ENCODE peak calls at places on chromosomes 4 and X, in seven cellular contexts. G, O, N, Y, C, V and Z are unnamed samples.

GRCh38 chr4:105637409-105638258 is 70.9 kb downstream of the INTS12 start:
- DNase-seq in G (peak), O (no peak), N (peak), Y (no peak), C (no peak), V (peak), Z (no peak)

GRCh38 chr4:108398326-108398725 is 222.1 kb upstream of the RPL34 start:
- DNase-seq in G (no peak), O (no peak), N (no peak), Y (no peak), C (no peak), V (no peak), Z (no peak)

GRCh38 chrX:27751976-27752375 is 55.8 kb upstream of the MAGEB10 start:
- DNase-seq in G (no peak), O (no peak), N (peak), Y (no peak), C (no peak), V (no peak), Z (no peak)

GRCh38 chr4:168634276-168634802 is 137.5 kb downstream of the PALLD start:
- DNase-seq in G (no peak), O (peak), N (peak), Y (no peak), C (no peak), V (no peak), Z (no peak)

GRCh38 chr4:137495578-137495977 is 36.7 kb downstream of the PCDH18 start:
- DNase-seq in G (no peak), O (no peak), N (no peak), Y (no peak), C (no peak), V (no peak), Z (no peak)

GRCh38 chrX:15299945-15300851 is 15.2 kb downstream of the ASB11 start:
- DNase-seq in G (no peak), O (no peak), N (peak), Y (no peak), C (peak), V (no peak), Z (no peak)

GRCh38 chr4:118281611-118282442 is 71.0 kb downstream of the PRSS12 start:
- DNase-seq in G (no peak), O (no peak), N (peak), Y (no peak), C (no peak), V (no peak), Z (no peak)

GRCh38 chr4:44583393-44583792 is 68.0 kb downstream of the YIPF7 start:
- DNase-seq in G (no peak), O (no peak), N (peak), Y (no peak), C (no peak), V (no peak), Z (no peak)

GRCh38 chr4:7127591-7127990 is 59.7 kb upstream of the GRPEL1 start:
- DNase-seq in G (no peak), O (no peak), N (no peak), Y (no peak), C (no peak), V (no peak), Z (no peak)

GRCh38 chr4:150096625-150097024 is 18.4 kb downstream of the DCLK2 start:
- DNase-seq in G (peak), O (no peak), N (no peak), Y (no peak), C (no peak), V (no peak), Z (no peak)

GRCh38 chrX:9906919-9907318 is 60.2 kb upstream of the CLDN34 start:
- DNase-seq in G (no peak), O (no peak), N (no peak), Y (no peak), C (no peak), V (no peak), Z (no peak)

GRCh38 chr4:4687100-4687499 is 145.3 kb upstream of the STX18 start:
- DNase-seq in G (no peak), O (no peak), N (no peak), Y (no peak), C (no peak), V (no peak), Z (no peak)

GRCh38 chrX:153551135-153551534 is 33.7 kb downstream of the ATP2B3 start:
- DNase-seq in G (no peak), O (peak), N (peak), Y (no peak), C (no peak), V (no peak), Z (no peak)

GRCh38 chr4:114921790-114922581 is 191.4 kb downstream of the NDST4 start:
- DNase-seq in G (no peak), O (no peak), N (no peak), Y (no peak), C (no peak), V (no peak), Z (no peak)

GRCh38 chr4:81635747-81636146 is 164.0 kb upstream of the RASGEF1B start:
- DNase-seq in G (no peak), O (no peak), N (no peak), Y (no peak), C (no peak), V (peak), Z (no peak)

GRCh38 chrX:331145-331771 is 12.7 kb upstream of the GTPBP6 start:
- DNase-seq in G (peak), O (no peak), N (peak), Y (no peak), C (no peak), V (no peak), Z (no peak)

GRCh38 chr4:27218013-27218412 is 357.4 kb downstream of the STIM2 start:
- DNase-seq in G (no peak), O (no peak), N (no peak), Y (no peak), C (no peak), V (no peak), Z (no peak)

GRCh38 chrX:19593684-19594083 is 78.4 kb upstream of the MAP3K15 start:
- DNase-seq in G (no peak), O (no peak), N (peak), Y (no peak), C (no peak), V (peak), Z (no peak)

GRCh38 chrX:119468930-119469635 is 839 bp downstream of the SLC25A5 start:
- DNase-seq in G (peak), O (no peak), N (peak), Y (peak), C (peak), V (peak), Z (peak)

GRCh38 chrX:139079789-139080188 is 368.3 kb upstream of the FGF13 start:
- DNase-seq in G (no peak), O (no peak), N (no peak), Y (no peak), C (no peak), V (no peak), Z (no peak)

GRCh38 chr4:61493470-61493869 is 293.3 kb downstream of the ADGRL3 start:
- DNase-seq in G (no peak), O (no peak), N (no peak), Y (no peak), C (no peak), V (no peak), Z (no peak)

GRCh38 chr4:100591156-100591876 is 73.5 kb upstream of the EMCN start:
- DNase-seq in G (no peak), O (no peak), N (peak), Y (no peak), C (no peak), V (peak), Z (no peak)

GRCh38 chrX:13043138-13043537 is 1.3 kb downstream of the FAM9C start:
- DNase-seq in G (no peak), O (no peak), N (no peak), Y (no peak), C (no peak), V (no peak), Z (no peak)

GRCh38 chrX:138287200-138287865 is 424.2 kb downstream of the FGF13 start:
- DNase-seq in G (no peak), O (no peak), N (no peak), Y (no peak), C (no peak), V (no peak), Z (no peak)

GRCh38 chr4:127698789-127699200 is 31.4 kb upstream of the SLC25A31 start:
- DNase-seq in G (no peak), O (peak), N (peak), Y (no peak), C (no peak), V (no peak), Z (no peak)

GRCh38 chrX:119954374-119954773 is 10.8 kb upstream of the NKAP start:
- DNase-seq in G (no peak), O (no peak), N (no peak), Y (no peak), C (no peak), V (no peak), Z (no peak)

GRCh38 chrX:118726887-118727685 is at the start of gene IL13RA1:
- DNase-seq in G (no peak), O (no peak), N (peak), Y (no peak), C (peak), V (peak), Z (peak)

DNA sequence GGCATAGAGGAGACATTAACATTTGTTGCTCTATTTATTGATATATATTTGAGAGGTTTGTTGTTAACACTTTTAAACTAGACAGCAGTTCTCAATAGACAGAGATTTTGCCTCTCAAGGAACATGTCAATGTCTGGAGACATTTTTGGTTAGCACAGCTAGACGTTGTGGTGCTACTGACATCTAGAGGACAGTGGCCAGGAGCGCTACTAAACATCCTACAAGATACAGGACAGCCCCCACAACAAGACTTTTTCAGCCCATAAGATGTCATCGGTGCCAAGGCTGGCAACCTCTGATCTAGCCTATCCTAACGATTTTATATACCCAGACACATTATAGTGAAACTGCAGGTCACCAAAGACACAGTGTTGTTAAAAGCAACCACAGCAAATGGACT is 18.4 kb upstream of the CTSO start:
- DNase-seq in G (no peak), O (no peak), N (peak), Y (no peak), C (no peak), V (no peak), Z (no peak)
- TF ChIP-seq CTCF in G (peak), O (peak), N (peak), Y (no peak), C (peak), V (peak), Z (peak)

GRCh38 chrX:49177338-49177833 is 5.7 kb downstream of the PLP2 start:
- DNase-seq in G (no peak), O (no peak), N (no peak), Y (no peak), C (no peak), V (no peak), Z (no peak)
- TF ChIP-seq CTCF in G (no peak), O (peak), N (peak), Y (no peak), C (no peak), V (no peak), Z (no peak)

DNA sequence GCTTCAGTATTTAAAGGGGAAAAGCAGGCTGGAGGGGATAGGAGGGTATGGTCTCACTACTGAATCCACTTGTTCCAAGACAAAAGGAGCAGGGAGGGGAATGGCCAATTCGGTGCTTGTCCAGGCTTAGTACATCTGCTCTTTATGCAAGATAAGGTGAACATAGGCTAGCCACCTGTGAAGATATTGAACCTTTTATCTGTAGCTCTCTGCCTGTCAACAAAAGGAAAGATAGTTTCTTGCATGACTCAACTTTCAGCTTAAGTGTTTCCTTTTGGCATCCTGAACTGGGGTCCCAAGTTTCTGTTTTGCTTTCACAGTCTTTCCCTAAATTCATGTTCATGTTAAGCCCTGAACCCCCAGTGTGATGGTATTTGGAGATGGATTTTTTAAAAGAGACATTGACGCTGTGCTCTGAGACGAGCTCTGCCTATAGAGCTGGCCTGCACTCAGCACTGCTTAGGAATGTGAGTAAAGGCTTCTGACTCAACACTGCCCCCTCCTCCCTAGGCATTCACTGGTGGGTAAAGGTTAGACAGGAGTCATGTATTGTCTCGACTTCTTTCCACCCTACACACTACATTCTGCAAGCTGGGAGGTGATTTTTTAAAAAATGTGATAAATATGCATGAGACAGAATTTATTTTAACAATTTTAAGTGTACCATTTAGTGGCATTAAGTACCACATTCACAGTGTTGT is 28.2 kb downstream of the FAM149A start:
- DNase-seq in G (no peak), O (no peak), N (peak), Y (no peak), C (peak), V (no peak), Z (no peak)
- TF ChIP-seq CTCF in G (no peak), O (no peak), N (peak), Y (no peak), C (peak), V (peak), Z (peak)

DNA sequence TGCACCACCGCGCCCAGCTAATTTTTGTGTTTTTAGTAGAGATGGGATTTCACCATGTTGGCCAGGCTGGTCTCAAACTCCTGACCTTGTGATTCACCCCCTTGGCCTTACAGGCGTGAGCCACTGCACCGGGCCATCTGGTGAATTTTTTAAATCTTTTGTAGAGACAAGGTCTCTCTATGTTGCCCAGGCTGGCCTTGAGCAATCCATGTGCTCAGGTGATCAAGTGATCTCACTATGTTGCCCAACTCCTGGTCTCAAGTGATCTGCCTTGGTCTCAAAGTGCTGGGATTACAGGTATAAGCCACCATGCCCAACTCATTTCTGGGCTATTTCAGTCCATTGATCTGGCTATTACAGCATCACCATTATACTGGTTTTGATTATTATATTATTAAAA is 22.2 kb upstream of the GALNT7 start:
- DNase-seq in G (no peak), O (no peak), N (no peak), Y (no peak), C (no peak), V (no peak), Z (no peak)
- TF ChIP-seq CTCF in G (no peak), O (no peak), N (no peak), Y (no peak), C (no peak), V (no peak), Z (no peak)

GRCh38 chrX:21725498-21725897 is 32.4 kb downstream of the SMPX start:
- DNase-seq in G (no peak), O (no peak), N (peak), Y (no peak), C (no peak), V (no peak), Z (no peak)
- TF ChIP-seq CTCF in G (no peak), O (peak), N (peak), Y (no peak), C (peak), V (peak), Z (peak)

GRCh38 chr4:166838975-166839614 is 395.2 kb downstream of the SPOCK3 start:
- DNase-seq in G (no peak), O (no peak), N (no peak), Y (no peak), C (no peak), V (no peak), Z (no peak)
- TF ChIP-seq CTCF in G (no peak), O (no peak), N (no peak), Y (no peak), C (no peak), V (no peak), Z (no peak)

GRCh38 chr4:120843840-120844527 is 78.5 kb downstream of the PRDM5 start:
- DNase-seq in G (peak), O (no peak), N (no peak), Y (no peak), C (no peak), V (no peak), Z (no peak)
- TF ChIP-seq CTCF in G (no peak), O (peak), N (no peak), Y (no peak), C (peak), V (peak), Z (peak)

DNA sequence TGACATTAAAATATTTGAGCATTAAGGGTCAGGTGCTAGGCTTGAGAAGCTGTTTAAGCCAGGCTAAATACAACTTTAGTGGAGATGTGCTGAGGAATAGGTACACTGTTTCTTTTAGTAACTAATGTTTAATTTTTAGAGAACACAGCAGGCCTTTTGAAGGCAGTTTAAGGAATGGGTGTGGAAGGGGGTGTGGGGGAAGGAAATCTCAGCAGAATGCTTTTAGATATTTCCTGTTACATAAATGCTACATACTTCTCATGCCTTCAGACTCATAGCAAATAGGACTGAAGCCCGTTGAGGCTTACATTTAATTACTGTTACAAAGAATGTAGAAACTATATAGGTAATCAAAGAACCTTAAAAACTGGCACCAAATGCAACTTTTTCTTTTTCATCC is 66.3 kb downstream of the WWC2 start:
- DNase-seq in G (no peak), O (no peak), N (peak), Y (no peak), C (no peak), V (no peak), Z (no peak)
- TF ChIP-seq CTCF in G (no peak), O (no peak), N (no peak), Y (no peak), C (no peak), V (no peak), Z (no peak)